ENCODE peak calls at places on chromosomes 3 and 15, in ten cellular contexts. Y is gastrocnemius medialis; Q is CD4-positive, alpha-beta T cell; H is thyroid gland; M is fibroblast of lung; F is PC-3; A is tibial artery; T is vagina; N is neural progenitor cell; C is RWPE1. O is an unnamed sample.

GRCh38 chr3:11727207-11727606 is 83.5 kb upstream of the VGLL4 start:
- DNase-seq in H (no peak), T (no peak), Y (no peak), A (no peak), Q (no peak), M (peak; percentile 13), F (no peak), N (no peak), C (no peak), O (no peak)

GRCh38 chr3:101081990-101082389 is 88.8 kb upstream of the ABI3BP start:
- DNase-seq in A (no peak), C (no peak), M (peak; percentile 63), Q (no peak), T (no peak), Y (no peak), N (no peak), H (no peak), F (peak; percentile 64), O (no peak)

GRCh38 chr3:31077021-31077601 is 182.7 kb upstream of the GADL1 start:
- DNase-seq in C (peak; percentile 84), H (no peak), F (peak; percentile 97), T (no peak), Q (no peak), Y (no peak), N (no peak), M (peak; percentile 88), A (no peak), O (peak; percentile 9)

GRCh38 chr15:53847745-53848144 is 88.3 kb upstream of the WDR72 start:
- DNase-seq in T (no peak), Q (no peak), N (no peak), Y (no peak), H (no peak), A (no peak), F (no peak), C (no peak), M (no peak), O (no peak)

GRCh38 chr3:55309336-55309735 is 177.8 kb downstream of the WNT5A start:
- DNase-seq in F (peak; percentile 28), N (no peak), Q (no peak), T (no peak), C (no peak), H (no peak), A (no peak), M (no peak), Y (no peak), O (no peak)

GRCh38 chr3:195258449-195259145 is 12.4 kb downstream of the XXYLT1 start:
- DNase-seq in Q (no peak), N (no peak), F (no peak), Y (no peak), H (no peak), A (no peak), M (peak; percentile 27), C (no peak), T (no peak), O (no peak)

GRCh38 chr15:98800437-98801233 is 152.3 kb downstream of the IGF1R start:
- DNase-seq in C (peak; percentile 84), Q (no peak), M (peak; percentile 95), N (peak; percentile 76), Y (peak; percentile 20), H (peak; percentile 64), T (peak; percentile 74), A (peak; percentile 58), F (peak; percentile 37), O (peak; percentile 96)

GRCh38 chr3:72345980-72346379 is 502.3 kb downstream of the SHQ1 start:
- DNase-seq in C (no peak), F (no peak), T (no peak), N (no peak), M (no peak), Y (no peak), A (no peak), H (no peak), Q (no peak), O (no peak)

GRCh38 chr15:89802231-89802928 is 12.3 kb downstream of the ANPEP start:
- DNase-seq in A (no peak), M (no peak), C (no peak), Y (no peak), N (no peak), F (no peak), H (no peak), T (no peak), Q (no peak), O (no peak)

GRCh38 chr3:45140392-45140791 is 5.8 kb downstream of the CDCP1 start:
- DNase-seq in H (no peak), Q (no peak), M (peak; percentile 56), A (peak; percentile 49), F (peak; percentile 86), Y (no peak), N (no peak), C (peak; percentile 51), T (no peak), O (no peak)

GRCh38 chr3:45134758-45135521 is 11.2 kb downstream of the CDCP1 start:
- DNase-seq in Y (no peak), A (no peak), C (no peak), T (no peak), Q (no peak), M (peak; percentile 35), H (no peak), N (no peak), F (no peak), O (no peak)

GRCh38 chr3:45139372-45139894 is 6.7 kb downstream of the CDCP1 start:
- DNase-seq in M (peak; percentile 61), A (peak; percentile 25), Q (no peak), C (no peak), N (no peak), T (no peak), H (no peak), F (no peak), Y (peak; percentile 64), O (no peak)

GRCh38 chr3:45135959-45136358 is 10.2 kb downstream of the CDCP1 start:
- DNase-seq in N (no peak), Y (no peak), Q (no peak), C (no peak), H (no peak), F (no peak), A (no peak), T (no peak), M (peak; percentile 25), O (no peak)

GRCh38 chr3:45137656-45138181 is 8.5 kb downstream of the CDCP1 start:
- DNase-seq in T (no peak), C (no peak), Q (no peak), N (no peak), F (peak; percentile 65), Y (no peak), M (no peak), H (peak; percentile 14), A (no peak), O (peak; percentile 49)
- TF ChIP-seq CTCF in T (no peak), C (no peak), Q (no peak), N (no peak), F (no peak), Y (no peak), M (no peak), H (no peak), A (no peak), O (no peak)

DNA sequence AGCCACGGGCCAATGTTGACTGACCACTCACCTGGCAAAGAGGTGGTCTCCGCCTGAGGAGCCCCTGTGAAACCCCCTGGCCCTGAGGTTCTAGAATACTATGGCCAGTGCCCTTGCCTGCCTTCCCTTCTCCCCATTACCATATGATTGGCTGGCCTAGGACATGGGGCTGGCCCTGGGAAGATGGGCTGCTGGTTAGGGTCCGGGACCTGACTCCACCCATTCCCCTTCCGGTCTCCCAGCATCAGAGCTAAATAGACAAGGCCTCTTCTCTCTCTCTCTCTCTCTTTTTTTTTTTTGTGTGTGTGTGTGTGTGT is 3.8 kb downstream of the CSK start:
- DNase-seq in N (no peak), Q (no peak), H (no peak), A (no peak), T (no peak), Y (no peak), F (no peak), C (no peak), M (no peak), O (no peak)
- H3K27ac ChIP-seq in N (no peak overlapping the region), Q (peak overlapping the region; percentile 93), H (peak overlapping the region; percentile 61), A (peak overlapping the region; percentile 15), T (peak overlapping the region; percentile 79), Y (peak overlapping the region; percentile 78), F (no peak overlapping the region), C (peak overlapping the region; percentile 63), M (no peak overlapping the region), O (peak overlapping the region; percentile 23)

DNA sequence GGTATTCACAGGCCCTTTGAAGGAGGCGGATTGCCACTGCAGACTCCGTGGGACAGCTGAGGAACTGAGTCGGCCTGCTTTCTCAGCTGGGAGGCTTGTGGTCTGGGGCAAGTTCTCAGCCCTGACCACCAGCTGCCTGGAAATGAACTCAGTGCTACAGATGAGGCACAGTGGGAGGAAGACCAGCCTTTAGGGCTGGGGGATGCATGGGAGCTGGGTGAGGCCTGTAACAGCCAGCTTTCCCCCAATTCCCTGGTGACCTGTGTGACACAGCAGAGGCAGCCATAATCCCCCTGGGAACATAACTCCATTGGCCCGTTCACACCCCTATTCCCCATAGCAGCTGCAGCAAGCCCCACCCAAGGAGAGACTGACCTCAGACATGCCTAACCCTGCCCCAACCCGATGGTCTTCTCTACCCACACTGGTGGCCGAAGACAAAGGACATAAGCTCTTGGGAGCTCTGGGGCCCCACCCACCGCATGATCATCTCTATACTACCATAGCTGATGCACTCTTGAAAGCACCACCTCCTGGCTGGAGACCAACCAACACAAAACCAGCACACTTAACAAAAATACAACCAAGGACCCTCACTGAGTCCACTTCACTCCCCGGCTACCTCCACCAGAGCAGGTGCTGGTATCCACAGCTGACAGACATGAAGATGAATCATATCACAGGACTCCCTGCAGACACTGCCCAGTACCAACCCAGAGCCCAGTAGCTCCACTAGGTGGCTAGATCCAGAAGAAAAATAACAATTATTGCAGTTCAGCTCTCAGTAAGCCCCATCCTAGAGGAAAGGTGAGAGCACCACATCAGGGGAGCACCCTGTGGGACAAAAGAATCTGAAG is 24.9 kb downstream of the ZMAT3 start:
- DNase-seq in C (no peak), Y (no peak), N (no peak), T (no peak), F (no peak), M (no peak), Q (no peak), H (no peak), A (no peak), O (no peak)
- TF ChIP-seq CTCF in C (no peak), Y (no peak), N (no peak), T (no peak), F (no peak), M (peak; percentile 4), Q (no peak), H (no peak), A (no peak), O (no peak)

DNA sequence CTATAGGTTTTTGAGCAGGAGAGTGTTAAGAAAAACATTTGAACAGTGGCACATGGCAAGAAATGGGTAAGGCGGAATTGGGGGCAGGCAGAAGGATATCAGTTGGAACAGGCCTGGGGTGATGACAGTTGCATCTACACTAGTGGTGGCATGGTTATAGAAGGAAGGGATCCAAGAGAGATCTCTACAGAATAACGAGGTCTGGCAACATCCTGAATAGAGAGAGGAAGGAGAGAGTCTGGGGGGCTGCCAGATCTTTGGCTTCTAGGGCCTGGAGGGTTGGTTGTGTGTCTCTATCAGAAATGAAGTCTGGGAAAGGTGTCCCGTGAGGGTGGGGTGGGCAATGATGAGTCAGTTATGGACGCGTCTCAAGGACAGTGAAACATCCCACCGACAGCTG is 26.3 kb downstream of the FSTL1 start:
- DNase-seq in T (no peak), A (no peak), C (no peak), Q (no peak), H (no peak), Y (no peak), F (no peak), M (no peak), N (no peak), O (no peak)
- H3K27ac ChIP-seq in T (peak overlapping the region; percentile 62), A (peak overlapping the region; percentile 95), C (no peak overlapping the region), Q (no peak overlapping the region), H (peak overlapping the region; percentile 75), Y (no peak overlapping the region), F (no peak overlapping the region), M (peak overlapping the region; percentile 4), N (no peak overlapping the region), O (no peak overlapping the region)